ENCODE peak calls at places on chromosomes 13 and 19, in four cellular contexts. X is body of pancreas; A is tibial artery; K is CD8-positive, alpha-beta T cell. R is an unnamed sample. For H3K4me1, the result is how much of the 10 kb centered on the place peaks cover.

GRCh38 chr13:104198811-104199210 is 1132.6 kb upstream of the SLC10A2 start:
- DNase-seq in X (no peak), A (no peak), K (no peak), R (no peak)

GRCh38 chr13:81988542-81988941 is 1647.6 kb upstream of the SPRY2 start:
- DNase-seq in X (no peak), A (no peak), K (no peak), R (no peak)

GRCh38 chr13:41985788-41986508 is 25.0 kb upstream of the VWA8 start:
- DNase-seq in X (no peak), A (no peak), K (no peak), R (no peak)

GRCh38 chr19:58557253-58558065 is 952 bp downstream of the UBE2M start:
- DNase-seq in X (no peak), A (peak), K (no peak), R (no peak)

GRCh38 chr19:30492581-30492980 is 120.4 kb downstream of the ZNF536 start:
- DNase-seq in X (no peak), A (no peak), K (no peak), R (no peak)

GRCh38 chr19:4633140-4633967 is 6.0 kb upstream of the TNFAIP8L1 start:
- DNase-seq in X (peak), A (no peak), K (peak), R (no peak)

GRCh38 chr19:41753936-41754529 is 1.3 kb upstream of the CEACAM6 start:
- DNase-seq in X (peak), A (no peak), K (peak), R (peak)

GRCh38 chr19:45668342-45668871 is 386 bp downstream of the GIPR start:
- DNase-seq in X (no peak), A (no peak), K (peak), R (no peak)

GRCh38 chr19:56170261-56170660 is 5.5 kb upstream of the GALP start:
- DNase-seq in X (peak), A (no peak), K (no peak), R (no peak)

GRCh38 chr13:97224544-97225324 is 2.6 kb downstream of the MBNL2 start:
- DNase-seq in X (peak), A (no peak), K (peak), R (peak)

GRCh38 chr13:21061077-21061945 is at the start of gene LATS2:
- DNase-seq in X (peak), A (peak), K (peak), R (peak)

GRCh38 chr13:41456768-41457588 is at the start of gene RGCC:
- DNase-seq in X (peak), A (peak), K (peak), R (peak)

GRCh38 chr19:44647144-44647543 is 3.4 kb downstream of the PVR start:
- DNase-seq in X (no peak), A (no peak), K (no peak), R (no peak)

GRCh38 chr13:49652691-49653305 is 24.5 kb downstream of the ARL11 start:
- DNase-seq in X (peak), A (no peak), K (no peak), R (no peak)

DNA sequence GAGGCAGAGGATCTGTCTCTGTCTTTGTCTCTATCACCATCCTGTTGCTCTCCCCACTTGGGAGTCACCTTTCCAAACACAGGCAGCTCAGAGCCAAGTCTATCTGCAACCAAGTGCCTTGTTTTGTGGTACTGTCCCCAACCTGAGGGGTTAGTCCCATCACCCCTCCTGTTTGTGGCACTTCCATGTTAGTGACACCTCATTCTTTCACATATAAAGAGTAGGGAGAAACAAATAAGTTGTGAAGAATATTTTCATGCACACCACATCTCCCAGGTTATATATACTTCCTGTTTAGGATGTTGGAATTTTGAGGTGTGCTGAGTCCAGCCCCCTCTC is 3.7 kb downstream of the GDF15 start:
- DNase-seq in X (no peak), A (no peak), K (no peak), R (no peak)
- H3K4me1 ChIP-seq in X (under half), A (under half), K (under half), R (under half)

GRCh38 chr19:10295847-10296591 is 6.3 kb downstream of the ICAM5 start:
- DNase-seq in X (no peak), A (no peak), K (no peak), R (no peak)
- H3K4me3 ChIP-seq in X (no peak), A (no peak), K (peak), R (peak)

GRCh38 chr19:39737929-39738328 is at the start of gene CLC:
- DNase-seq in X (no peak), A (no peak), K (no peak), R (no peak)

GRCh38 chr19:39737351-39737750 is 478 bp downstream of the CLC start:
- DNase-seq in X (no peak), A (no peak), K (no peak), R (no peak)

GRCh38 chr19:39733841-39734240 is 4.0 kb downstream of the CLC start:
- DNase-seq in X (no peak), A (no peak), K (no peak), R (no peak)

GRCh38 chr19:39735688-39736087 is 2.1 kb downstream of the CLC start:
- DNase-seq in X (no peak), A (no peak), K (no peak), R (no peak)

DNA sequence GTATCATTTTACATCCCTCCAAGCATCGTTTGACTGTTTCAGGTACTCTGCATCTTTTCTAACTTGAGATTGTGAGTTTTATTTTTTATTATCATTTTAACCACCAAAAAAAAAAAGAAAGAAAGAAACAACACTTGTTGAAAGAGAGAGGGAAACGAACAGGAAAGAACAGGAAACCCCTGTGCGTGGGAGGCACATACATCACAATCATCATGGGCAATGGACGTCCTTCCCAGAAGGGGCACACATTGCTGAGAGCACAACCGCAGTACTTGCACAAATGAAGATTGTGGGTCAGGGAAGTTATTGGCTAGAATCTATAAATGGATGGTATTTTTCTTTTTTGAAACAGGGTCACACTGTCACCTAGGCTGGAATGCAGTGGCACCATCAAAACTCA is 1.7 kb downstream of the CLC start:
- DNase-seq in X (no peak), A (no peak), K (no peak), R (no peak)
- H3K4me1 ChIP-seq in X (under half), A (under half), K (under half), R (under half)

DNA sequence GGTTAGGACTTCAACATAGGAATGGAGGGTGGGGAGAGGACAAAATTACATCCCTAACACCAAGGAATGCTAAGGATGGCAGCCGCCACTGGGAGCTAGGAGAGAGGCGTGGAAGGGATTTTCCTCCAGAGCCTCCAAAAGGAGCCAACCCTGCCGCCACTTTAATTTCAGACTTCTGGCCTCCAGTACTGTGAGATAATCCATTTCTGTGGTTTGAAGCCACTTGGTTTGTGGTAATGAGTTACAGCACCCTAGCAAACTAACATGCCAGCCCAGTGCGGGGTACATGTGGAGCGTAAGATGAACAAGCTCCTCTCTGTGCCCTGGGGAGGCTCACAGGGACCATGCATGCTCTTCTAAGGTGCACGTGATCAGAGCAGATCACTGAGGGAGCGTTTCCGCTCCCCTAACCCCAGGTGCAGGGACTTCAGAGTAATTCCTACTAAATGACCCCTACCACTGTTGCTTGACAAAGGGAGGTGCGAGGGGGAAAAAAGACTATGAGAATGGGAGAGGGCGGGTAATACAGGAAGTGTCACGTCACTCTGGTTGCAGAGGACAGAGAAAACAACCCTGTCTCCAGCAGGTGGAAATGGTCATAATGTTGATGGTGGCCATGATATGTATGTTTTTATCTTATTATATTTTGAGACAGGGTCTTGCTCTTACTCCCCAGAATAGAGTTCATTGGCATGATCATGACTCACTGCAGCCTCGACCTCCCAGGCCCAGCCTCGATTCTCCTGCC is 12.0 kb downstream of the FPR1 start:
- DNase-seq in X (no peak), A (no peak), K (no peak), R (no peak)
- H3K4me3 ChIP-seq in X (no peak), A (no peak), K (no peak), R (no peak)

GRCh38 chr13:98544105-98544710 is 32.7 kb downstream of the STK24 start:
- DNase-seq in X (no peak), A (no peak), K (no peak), R (no peak)

GRCh38 chr13:98541211-98541610 is 35.7 kb downstream of the STK24 start:
- DNase-seq in X (no peak), A (peak), K (no peak), R (no peak)

GRCh38 chr13:98542568-98543379 is 34.1 kb downstream of the STK24 start:
- DNase-seq in X (no peak), A (peak), K (no peak), R (no peak)

GRCh38 chr13:98541701-98542203 is 35.2 kb downstream of the STK24 start:
- DNase-seq in X (no peak), A (no peak), K (no peak), R (no peak)

DNA sequence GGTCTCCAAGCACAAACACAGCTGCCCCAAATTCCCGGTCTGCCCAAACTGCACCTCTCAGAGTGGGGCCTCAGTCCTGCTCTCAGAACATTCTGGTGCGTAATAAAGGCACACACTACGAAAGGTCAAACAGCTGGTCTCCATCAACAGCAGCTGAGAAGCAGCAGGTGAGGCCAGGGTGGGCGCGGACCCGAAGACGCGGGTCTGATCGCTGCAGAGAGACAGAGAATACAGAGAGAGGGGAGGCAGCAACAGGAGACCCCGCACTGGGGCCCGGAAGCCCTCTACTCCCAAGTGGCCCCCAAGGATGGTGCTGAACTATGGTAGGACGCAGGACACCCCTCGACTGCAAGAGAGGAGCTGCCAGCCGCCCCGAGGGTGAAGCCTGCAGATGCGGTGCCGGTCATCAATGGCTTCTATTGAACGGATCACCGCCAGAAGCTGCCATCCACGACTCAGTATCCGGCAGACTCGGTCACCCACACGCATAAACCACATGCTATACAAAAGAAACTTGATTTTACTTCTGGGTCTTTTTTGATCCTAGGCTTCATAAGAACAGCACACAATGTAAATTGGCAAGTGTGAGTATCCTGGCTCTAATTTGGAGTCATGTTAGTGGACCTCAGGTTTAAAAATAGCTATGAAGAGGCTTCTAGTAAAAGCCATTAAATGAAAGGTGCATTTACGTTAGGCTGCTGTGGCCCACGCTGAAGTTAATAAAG is 33.4 kb downstream of the STK24 start:
- DNase-seq in X (no peak), A (no peak), K (no peak), R (no peak)
- H3K4me1 ChIP-seq in X (under half), A (half or more), K (half or more), R (half or more)

GRCh38 chr13:30094015-30094533 is 213.3 kb downstream of the KATNAL1 start:
- DNase-seq in X (no peak), A (no peak), K (no peak), R (no peak)

GRCh38 chr13:30091691-30092090 is 215.7 kb downstream of the KATNAL1 start:
- DNase-seq in X (no peak), A (no peak), K (no peak), R (no peak)

GRCh38 chr13:30097695-30098094 is 209.7 kb downstream of the KATNAL1 start:
- DNase-seq in X (no peak), A (no peak), K (no peak), R (no peak)

DNA sequence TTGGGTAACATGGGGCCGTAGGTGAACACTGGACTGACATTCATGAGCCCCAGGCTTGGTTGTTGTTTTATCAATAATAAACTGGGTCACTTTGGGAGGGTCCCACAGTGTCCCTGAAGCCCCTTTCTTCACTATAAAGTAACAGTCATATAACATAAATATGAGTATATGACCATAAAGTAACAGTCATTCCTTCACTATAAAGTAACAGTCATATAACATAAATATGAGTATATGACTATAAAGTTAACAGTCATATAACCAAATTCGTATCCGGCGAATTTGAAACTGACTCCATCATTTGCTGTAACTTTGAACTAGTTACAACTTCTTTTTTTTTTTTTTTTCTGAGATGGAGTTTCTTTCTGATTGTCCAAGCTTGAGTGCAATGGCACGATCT is 210.3 kb downstream of the KATNAL1 start:
- DNase-seq in X (no peak), A (no peak), K (no peak), R (no peak)
- H3K4me3 ChIP-seq in X (no peak), A (no peak), K (no peak), R (no peak)

R was measured in effector memory CD4-positive, alpha-beta T cell.